ENCODE peak calls at places on chromosomes 11 and 22, in eight cellular contexts. B is SHP77; G is upper lobe of right lung; Q is fibroblast of lung; L is coronary artery; W is activated CD4-positive, CD25-positive, alpha-beta regulatory T cell treated with anti-CD3 and anti-CD28 coated beads, Interleukin-2, amount 50 U/mL, for 72 hours; E is EL; H is NCI-H1417. A is an unnamed sample.

GRCh38 chr11:41116970-41117369 is 342.5 kb downstream of the LRRC4C start:
- DNase-seq in B (no peak), G (no peak), Q (no peak), L (no peak), W (no peak), E (no peak), H (no peak), A (no peak)

GRCh38 chr11:56331861-56332491 is 13.9 kb upstream of the OR8K1 start:
- DNase-seq in B (no peak), G (no peak), Q (no peak), L (no peak), W (no peak), E (no peak), H (no peak), A (no peak)

GRCh38 chr22:38955250-38955775 is 2.1 kb upstream of the APOBEC3A start:
- DNase-seq in B (no peak), G (no peak), Q (no peak), L (no peak), W (no peak), E (no peak), H (no peak), A (no peak)

GRCh38 chr11:16511109-16511806 is 154.9 kb upstream of the SOX6 start:
- DNase-seq in B (no peak), G (no peak), Q (peak), L (no peak), W (no peak), E (peak), H (no peak), A (no peak)

GRCh38 chr11:95065336-95065735 is 1.4 kb upstream of the SRSF8 start:
- DNase-seq in B (no peak), G (no peak), Q (no peak), L (no peak), W (no peak), E (no peak), H (peak), A (no peak)

GRCh38 chr11:114479331-114479730 is 40.1 kb downstream of the REXO2 start:
- DNase-seq in B (no peak), G (no peak), Q (peak), L (no peak), W (no peak), E (peak), H (no peak), A (no peak)

GRCh38 chr11:115501895-115502589 is 2.2 kb downstream of the CADM1 start:
- DNase-seq in B (peak), G (no peak), Q (peak), L (no peak), W (no peak), E (no peak), H (peak), A (no peak)

GRCh38 chr11:68052137-68052873 is 13.5 kb downstream of the TCIRG1 start:
- DNase-seq in B (no peak), G (peak), Q (no peak), L (no peak), W (no peak), E (no peak), H (no peak), A (no peak)

GRCh38 chr22:49942565-49943404 is 17.8 kb upstream of the PIM3 start:
- DNase-seq in B (no peak), G (no peak), Q (no peak), L (no peak), W (no peak), E (no peak), H (no peak), A (no peak)

GRCh38 chr11:27720277-27720830 is 20.1 kb upstream of the BDNF start:
- DNase-seq in B (no peak), G (no peak), Q (peak), L (no peak), W (no peak), E (peak), H (peak), A (no peak)

GRCh38 chr11:117688255-117688797 is 108.7 kb downstream of the DSCAML1 start:
- DNase-seq in B (no peak), G (no peak), Q (no peak), L (no peak), W (no peak), E (no peak), H (no peak), A (no peak)

GRCh38 chr11:34252651-34253050 is 105.2 kb downstream of the ABTB2 start:
- DNase-seq in B (no peak), G (no peak), Q (no peak), L (no peak), W (no peak), E (no peak), H (no peak), A (no peak)

GRCh38 chr11:125448136-125448535 is 47.9 kb downstream of the FEZ1 start:
- DNase-seq in B (no peak), G (no peak), Q (peak), L (peak), W (no peak), E (peak), H (no peak), A (no peak)

GRCh38 chr22:27667121-27667843 is 134.3 kb downstream of the MN1 start:
- DNase-seq in B (no peak), G (no peak), Q (peak), L (no peak), W (no peak), E (no peak), H (no peak), A (no peak)

GRCh38 chr11:4060182-4060923 is 34.2 kb upstream of the RRM1 start:
- DNase-seq in B (no peak), G (no peak), Q (no peak), L (no peak), W (no peak), E (no peak), H (no peak), A (no peak)

GRCh38 chr11:32400670-32401369 is 34.5 kb downstream of the WT1 start:
- DNase-seq in B (no peak), G (no peak), Q (no peak), L (no peak), W (no peak), E (no peak), H (no peak), A (no peak)

GRCh38 chr11:58573451-58574104 is 2.1 kb downstream of the LPXN start:
- DNase-seq in B (no peak), G (no peak), Q (peak), L (no peak), W (peak), E (peak), H (no peak), A (no peak)

GRCh38 chr11:47916361-47916841 is 64.0 kb upstream of the PTPRJ start:
- DNase-seq in B (no peak), G (no peak), Q (peak), L (no peak), W (no peak), E (no peak), H (no peak), A (no peak)

GRCh38 chr22:37822079-37822833 is 926 bp upstream of the GALR3 start:
- DNase-seq in B (peak), G (no peak), Q (no peak), L (no peak), W (no peak), E (no peak), H (no peak), A (no peak)

GRCh38 chr11:47005441-47005840 is 68.9 kb downstream of the CSTPP1 start:
- DNase-seq in B (no peak), G (no peak), Q (no peak), L (no peak), W (no peak), E (no peak), H (no peak), A (no peak)

GRCh38 chr11:77428598-77428997 is 45.3 kb downstream of the PAK1 start:
- DNase-seq in B (no peak), G (no peak), Q (no peak), L (no peak), W (no peak), E (no peak), H (no peak), A (no peak)

GRCh38 chr11:6223854-6224253 is 10.6 kb downstream of the FHIP1B start:
- DNase-seq in B (no peak), G (no peak), Q (no peak), L (no peak), W (no peak), E (no peak), H (no peak), A (no peak)

GRCh38 chr11:75814686-75815344 is at the start of gene UVRAG:
- DNase-seq in B (peak), G (peak), Q (peak), L (peak), W (peak), E (peak), H (peak), A (peak)

GRCh38 chr22:48980918-48981317 is 846.8 kb downstream of the BRD1 start:
- DNase-seq in B (no peak), G (no peak), Q (no peak), L (no peak), W (no peak), E (no peak), H (no peak), A (no peak)

A was measured in DMS 273 treated with DMSO at 0.1 percent for 48 hours.